ENCODE peak calls at places on chromosome 13, in five cellular contexts. W, J, G, V and S are unnamed samples.
A peak's percentile ranks its signal among the peaks of the same experiment; 100 is the strongest.

GRCh38 chr13:45670481-45670880 is 31.6 kb upstream of the CBY2 start:
- DNase-seq in J (no peak), W (no peak), V (no peak), G (no peak), S (no peak)

GRCh38 chr13:25677956-25678355 is 306.2 kb downstream of the ATP8A2 start:
- DNase-seq in W (no peak), V (no peak), J (no peak), G (no peak), S (no peak)

GRCh38 chr13:41463823-41464602 is 6.7 kb downstream of the RGCC start:
- DNase-seq in G (no peak), J (no peak), W (no peak), V (no peak), S (no peak)

GRCh38 chr13:50236898-50237318 is 221.7 kb downstream of the KCNRG start:
- DNase-seq in G (no peak), J (no peak), V (no peak), W (no peak), S (no peak)

GRCh38 chr13:77853701-77854100 is 64.9 kb downstream of the EDNRB start:
- DNase-seq in J (no peak), G (no peak), V (no peak), W (no peak), S (no peak)

GRCh38 chr13:75896271-75896670 is 260.1 kb downstream of the LMO7 start:
- DNase-seq in G (no peak), J (no peak), W (no peak), V (no peak), S (no peak)

GRCh38 chr13:101919541-101920306 is 467.2 kb downstream of the ITGBL1 start:
- DNase-seq in W (no peak), G (no peak), J (no peak), V (no peak), S (no peak)

GRCh38 chr13:36819811-36820140 is 754 bp downstream of the RFXAP start:
- DNase-seq in W (no peak), J (no peak), G (no peak), V (no peak), S (no peak)

GRCh38 chr13:98173431-98173921 is 3.6 kb downstream of the RNF113B start:
- DNase-seq in W (no peak), V (peak; percentile 21), G (no peak), J (no peak), S (no peak)

GRCh38 chr13:44273991-44274810 is 99.4 kb upstream of the SERP2 start:
- DNase-seq in W (no peak), J (no peak), V (no peak), G (no peak), S (no peak)

GRCh38 chr13:25253702-25254101 is 33.6 kb downstream of the MTMR6 start:
- DNase-seq in V (no peak), W (no peak), J (no peak), G (no peak), S (no peak)

GRCh38 chr13:66402546-66402945 is 827.6 kb downstream of the PCDH9 start:
- DNase-seq in J (no peak), V (no peak), W (no peak), G (no peak), S (no peak)

GRCh38 chr13:25300861-25301346 is 521 bp upstream of the NUP58 start:
- DNase-seq in V (peak; percentile 22), J (no peak), W (no peak), G (peak; percentile 77), S (no peak)

GRCh38 chr13:74115138-74115537 is 19.1 kb downstream of the KLF12 start:
- DNase-seq in G (no peak), W (no peak), J (no peak), V (no peak), S (no peak)

GRCh38 chr13:49110122-49110831 is 109.9 kb upstream of the MLNR start:
- DNase-seq in W (peak; percentile 67), J (peak; percentile 44), V (peak; percentile 79), G (peak; percentile 82), S (peak; percentile 68)

GRCh38 chr13:94416454-94417080 is 62.9 kb downstream of the DCT start:
- DNase-seq in J (no peak), G (no peak), V (no peak), W (no peak), S (no peak)
- TF ChIP-seq CTCF in J (peak; percentile 76), G (no peak), V (no peak), W (no peak), S (no peak)

GRCh38 chr13:106415427-106415826 is 120.0 kb downstream of the EFNB2 start:
- DNase-seq in G (no peak), W (no peak), V (no peak), J (no peak), S (no peak)
- H3K27ac ChIP-seq in G (no peak overlapping the region), W (no peak overlapping the region), V (no peak overlapping the region), J (no peak overlapping the region), S (no peak overlapping the region)

GRCh38 chr13:111346281-111346680 is 25.8 kb downstream of the TEX29 start:
- DNase-seq in V (no peak), W (no peak), J (no peak), G (no peak), S (no peak)

GRCh38 chr13:111345682-111346081 is 25.2 kb downstream of the TEX29 start:
- DNase-seq in W (no peak), V (no peak), G (no peak), J (no peak), S (no peak)

GRCh38 chr13:111343186-111343805 is 22.9 kb downstream of the TEX29 start:
- DNase-seq in G (no peak), W (no peak), J (no peak), V (no peak), S (no peak)

GRCh38 chr13:111342716-111343115 is 22.3 kb downstream of the TEX29 start:
- DNase-seq in V (no peak), W (no peak), G (no peak), J (no peak), S (no peak)

GRCh38 chr13:111344471-111345191 is 24.2 kb downstream of the TEX29 start:
- DNase-seq in J (no peak), W (no peak), V (no peak), G (no peak), S (no peak)
- TF ChIP-seq CTCF in J (no peak), W (no peak), V (peak; percentile 21), G (no peak), S (no peak)

GRCh38 chr13:99278199-99278598 is 20.0 kb upstream of the GPR18 start:
- DNase-seq in J (no peak), W (no peak), G (no peak), V (no peak), S (no peak)

GRCh38 chr13:99282264-99283231 is 24.4 kb upstream of the GPR18 start:
- DNase-seq in J (no peak), G (no peak), W (no peak), V (no peak), S (no peak)

GRCh38 chr13:99278843-99279242 is 20.7 kb upstream of the GPR18 start:
- DNase-seq in G (no peak), J (no peak), V (no peak), W (no peak), S (no peak)

GRCh38 chr13:99281811-99282263 is 23.7 kb upstream of the GPR18 start:
- DNase-seq in J (no peak), W (peak; percentile 70), V (no peak), G (peak; percentile 86), S (no peak)

GRCh38 chr13:99280166-99280565 is 22.0 kb upstream of the GPR18 start:
- DNase-seq in G (no peak), V (no peak), W (no peak), J (no peak), S (no peak)
- H3K27ac ChIP-seq in G (peak overlapping the region; percentile 68), V (no peak overlapping the region), W (peak overlapping the region; percentile 76), J (no peak overlapping the region), S (peak overlapping the region; percentile 57)

GRCh38 chr13:30806784-30807183 is 71.4 kb downstream of the ALOX5AP start:
- DNase-seq in V (no peak), W (no peak), G (no peak), J (no peak), S (no peak)

GRCh38 chr13:30809787-30810186 is 74.4 kb downstream of the ALOX5AP start:
- DNase-seq in V (no peak), J (no peak), G (no peak), W (no peak), S (no peak)

GRCh38 chr13:30810261-30810701 is 74.9 kb downstream of the ALOX5AP start:
- DNase-seq in J (no peak), V (peak; percentile 42), G (no peak), W (no peak), S (peak; percentile 80)

GRCh38 chr13:30807392-30807791 is 72.0 kb downstream of the ALOX5AP start:
- DNase-seq in W (no peak), V (no peak), J (no peak), G (no peak), S (no peak)

GRCh38 chr13:30808600-30808999 is 73.3 kb downstream of the ALOX5AP start:
- DNase-seq in J (no peak), V (no peak), W (no peak), G (no peak), S (no peak)
- TF ChIP-seq CTCF in J (no peak), V (no peak), W (no peak), G (no peak), S (no peak)

DNA sequence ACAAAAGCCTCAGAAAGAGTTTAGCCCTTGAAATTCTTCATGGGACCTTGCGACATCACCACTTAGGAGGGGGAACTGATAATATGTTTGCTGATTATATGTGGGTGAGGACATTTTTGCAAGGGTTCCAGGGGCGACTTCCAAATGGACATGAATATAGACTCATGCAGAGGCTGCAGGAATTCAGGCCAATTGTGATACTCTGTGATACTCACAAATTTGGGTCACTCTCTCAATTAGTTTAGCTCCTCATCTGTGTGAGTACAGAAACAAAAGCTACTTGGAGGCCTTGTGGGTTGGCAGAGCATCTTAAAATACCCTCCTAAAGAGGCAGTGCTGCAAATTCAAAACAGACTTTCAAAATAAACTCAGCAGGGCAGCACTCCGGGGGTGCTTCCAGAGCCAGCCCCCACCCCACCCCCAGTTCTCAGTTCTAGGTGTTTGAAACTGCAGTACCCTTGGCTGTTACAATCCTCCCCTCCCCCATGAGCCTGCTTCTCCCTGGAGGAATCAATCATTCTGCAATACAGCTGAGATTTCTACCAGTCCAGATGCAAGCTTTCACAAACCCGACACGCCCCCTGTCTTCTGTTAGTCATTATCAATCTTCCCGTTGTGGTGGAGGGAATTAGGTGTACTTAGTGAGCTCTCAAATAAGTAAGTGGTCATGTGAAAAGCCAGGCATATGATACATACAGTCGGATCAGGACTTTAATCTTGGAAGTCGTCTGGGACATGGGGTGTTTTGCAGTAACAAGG is 96.9 kb upstream of the MBNL2 start:
- DNase-seq in J (peak; percentile 81), V (no peak), W (peak; percentile 41), G (peak; percentile 85), S (no peak)
- H3K27ac ChIP-seq in J (peak overlapping the region; percentile 84), V (no peak overlapping the region), W (peak overlapping the region; percentile 69), G (peak overlapping the region; percentile 55), S (peak overlapping the region; percentile 57)

GRCh38 chr13:61466280-61466679 is 50.6 kb upstream of the PCDH20 start:
- DNase-seq in V (no peak), W (no peak), J (no peak), G (no peak), S (no peak)
- TF ChIP-seq CTCF in V (no peak), W (no peak), J (peak; percentile 13), G (no peak), S (no peak)